ENCODE peak calls at places on chromosome 14, in six cellular contexts. One of them, this sample, is unnamed.

GRCh38 chr14:74955229-74955999 is at the start of gene PGF:
- DNase-seq in sigmoid colon: peak
- DNase-seq in coronary artery: no peak
- DNase-seq in body of pancreas: peak
- DNase-seq in CD4-positive, alpha-beta memory T cell: peak
- DNase-seq in psoas muscle: peak
- DNase-seq in this sample: peak

GRCh38 chr14:63030113-63030512 is 15.1 kb downstream of the KCNH5 start:
- DNase-seq in body of pancreas: no peak
- DNase-seq in sigmoid colon: no peak
- DNase-seq in coronary artery: no peak
- DNase-seq in psoas muscle: no peak
- DNase-seq in CD4-positive, alpha-beta memory T cell: no peak
- DNase-seq in this sample: no peak

GRCh38 chr14:89343356-89343755 is 73.7 kb downstream of the FOXN3 start:
- DNase-seq in coronary artery: no peak
- DNase-seq in CD4-positive, alpha-beta memory T cell: no peak
- DNase-seq in body of pancreas: no peak
- DNase-seq in psoas muscle: no peak
- DNase-seq in sigmoid colon: no peak
- DNase-seq in this sample: no peak

GRCh38 chr14:81400852-81401251 is 728 bp upstream of the STON2 start:
- DNase-seq in psoas muscle: peak
- DNase-seq in CD4-positive, alpha-beta memory T cell: no peak
- DNase-seq in sigmoid colon: peak
- DNase-seq in body of pancreas: peak
- DNase-seq in coronary artery: no peak
- DNase-seq in this sample: no peak

GRCh38 chr14:80212025-80212402 is 710 bp upstream of the DIO2 start:
- DNase-seq in sigmoid colon: no peak
- DNase-seq in psoas muscle: no peak
- DNase-seq in coronary artery: no peak
- DNase-seq in body of pancreas: no peak
- DNase-seq in CD4-positive, alpha-beta memory T cell: no peak
- DNase-seq in this sample: no peak

GRCh38 chr14:64715628-64716412 is 11.6 kb downstream of the PLEKHG3 start:
- DNase-seq in psoas muscle: no peak
- DNase-seq in CD4-positive, alpha-beta memory T cell: no peak
- DNase-seq in sigmoid colon: peak
- DNase-seq in coronary artery: peak
- DNase-seq in body of pancreas: peak
- DNase-seq in this sample: no peak

GRCh38 chr14:104374718-104375080 is 204.9 kb upstream of the C14orf180 start:
- DNase-seq in CD4-positive, alpha-beta memory T cell: no peak
- DNase-seq in psoas muscle: no peak
- DNase-seq in body of pancreas: no peak
- DNase-seq in sigmoid colon: no peak
- DNase-seq in coronary artery: no peak
- DNase-seq in this sample: no peak

GRCh38 chr14:51981218-51981854 is 8.0 kb upstream of the RTRAF start:
- DNase-seq in coronary artery: no peak
- DNase-seq in psoas muscle: no peak
- DNase-seq in CD4-positive, alpha-beta memory T cell: no peak
- DNase-seq in body of pancreas: no peak
- DNase-seq in sigmoid colon: no peak
- DNase-seq in this sample: no peak

GRCh38 chr14:105247026-105247425 is 1.3 kb upstream of the BTBD6 start:
- DNase-seq in CD4-positive, alpha-beta memory T cell: no peak
- DNase-seq in body of pancreas: no peak
- DNase-seq in coronary artery: no peak
- DNase-seq in sigmoid colon: no peak
- DNase-seq in psoas muscle: no peak
- DNase-seq in this sample: no peak

GRCh38 chr14:65926504-65926903 is 514.0 kb downstream of the FUT8 start:
- DNase-seq in sigmoid colon: no peak
- DNase-seq in CD4-positive, alpha-beta memory T cell: no peak
- DNase-seq in coronary artery: no peak
- DNase-seq in body of pancreas: no peak
- DNase-seq in psoas muscle: no peak
- DNase-seq in this sample: no peak

GRCh38 chr14:65791551-65791981 is 379.0 kb downstream of the FUT8 start:
- DNase-seq in sigmoid colon: no peak
- DNase-seq in psoas muscle: no peak
- DNase-seq in body of pancreas: no peak
- DNase-seq in CD4-positive, alpha-beta memory T cell: peak
- DNase-seq in coronary artery: no peak
- DNase-seq in this sample: no peak

GRCh38 chr14:69244946-69245345 is 15.0 kb upstream of the GALNT16 start:
- DNase-seq in sigmoid colon: no peak
- DNase-seq in coronary artery: no peak
- DNase-seq in CD4-positive, alpha-beta memory T cell: no peak
- DNase-seq in body of pancreas: no peak
- DNase-seq in psoas muscle: no peak
- DNase-seq in this sample: no peak

GRCh38 chr14:52380294-52380693 is 66.2 kb downstream of the PTGER2 start:
- DNase-seq in psoas muscle: no peak
- DNase-seq in sigmoid colon: no peak
- DNase-seq in CD4-positive, alpha-beta memory T cell: no peak
- DNase-seq in coronary artery: no peak
- DNase-seq in body of pancreas: no peak
- DNase-seq in this sample: no peak

GRCh38 chr14:91870001-91870400 is 2.7 kb upstream of the TC2N start:
- DNase-seq in CD4-positive, alpha-beta memory T cell: peak
- DNase-seq in psoas muscle: no peak
- DNase-seq in body of pancreas: peak
- DNase-seq in sigmoid colon: no peak
- DNase-seq in coronary artery: no peak
- DNase-seq in this sample: no peak

GRCh38 chr14:44149597-44149996 is 357.5 kb downstream of the FSCB start:
- DNase-seq in CD4-positive, alpha-beta memory T cell: no peak
- DNase-seq in coronary artery: no peak
- DNase-seq in psoas muscle: no peak
- DNase-seq in body of pancreas: no peak
- DNase-seq in sigmoid colon: no peak
- DNase-seq in this sample: no peak

GRCh38 chr14:100838493-100839440 is 12.8 kb downstream of the MEG3 start:
- DNase-seq in sigmoid colon: no peak
- DNase-seq in coronary artery: no peak
- DNase-seq in CD4-positive, alpha-beta memory T cell: no peak
- DNase-seq in body of pancreas: no peak
- DNase-seq in psoas muscle: no peak
- DNase-seq in this sample: no peak

GRCh38 chr14:55540847-55541773 is 38.9 kb upstream of the KTN1 start:
- DNase-seq in CD4-positive, alpha-beta memory T cell: no peak
- DNase-seq in sigmoid colon: no peak
- DNase-seq in psoas muscle: no peak
- DNase-seq in body of pancreas: no peak
- DNase-seq in coronary artery: no peak
- DNase-seq in this sample: no peak

GRCh38 chr14:104437703-104438102 is 141.9 kb upstream of the C14orf180 start:
- DNase-seq in psoas muscle: no peak
- DNase-seq in coronary artery: no peak
- DNase-seq in CD4-positive, alpha-beta memory T cell: no peak
- DNase-seq in body of pancreas: no peak
- DNase-seq in sigmoid colon: no peak
- DNase-seq in this sample: peak

GRCh38 chr14:60553855-60554254 is 44.9 kb downstream of the SIX6 start:
- DNase-seq in coronary artery: no peak
- DNase-seq in sigmoid colon: no peak
- DNase-seq in body of pancreas: no peak
- DNase-seq in psoas muscle: no peak
- DNase-seq in CD4-positive, alpha-beta memory T cell: no peak
- DNase-seq in this sample: no peak

GRCh38 chr14:99077844-99078236 is 194.2 kb downstream of the BCL11B start:
- DNase-seq in coronary artery: no peak
- DNase-seq in CD4-positive, alpha-beta memory T cell: no peak
- DNase-seq in body of pancreas: no peak
- DNase-seq in psoas muscle: no peak
- DNase-seq in sigmoid colon: no peak
- DNase-seq in this sample: no peak

GRCh38 chr14:52077261-52077984 is 8.6 kb upstream of the NID2 start:
- DNase-seq in body of pancreas: no peak
- DNase-seq in sigmoid colon: no peak
- DNase-seq in psoas muscle: no peak
- DNase-seq in CD4-positive, alpha-beta memory T cell: no peak
- DNase-seq in coronary artery: no peak
- DNase-seq in this sample: no peak

GRCh38 chr14:105888784-105889665 is 362.6 kb downstream of the TMEM121 start:
- DNase-seq in coronary artery: peak
- DNase-seq in body of pancreas: peak
- DNase-seq in psoas muscle: peak
- DNase-seq in sigmoid colon: peak
- DNase-seq in CD4-positive, alpha-beta memory T cell: no peak
- DNase-seq in this sample: peak

GRCh38 chr14:73786942-73787759 is 64.5 kb upstream of the PTGR2 start:
- DNase-seq in CD4-positive, alpha-beta memory T cell: peak
- DNase-seq in psoas muscle: peak
- DNase-seq in body of pancreas: peak
- DNase-seq in coronary artery: peak
- DNase-seq in sigmoid colon: peak
- DNase-seq in this sample: peak

GRCh38 chr14:64970776-64971451 is 1.2 kb downstream of the RAB15 start:
- DNase-seq in sigmoid colon: no peak
- DNase-seq in CD4-positive, alpha-beta memory T cell: no peak
- DNase-seq in psoas muscle: no peak
- DNase-seq in coronary artery: no peak
- DNase-seq in body of pancreas: no peak
- DNase-seq in this sample: peak

GRCh38 chr14:24275524-24276139 is 4.2 kb upstream of the RABGGTA start:
- DNase-seq in CD4-positive, alpha-beta memory T cell: no peak
- DNase-seq in psoas muscle: no peak
- DNase-seq in sigmoid colon: no peak
- DNase-seq in body of pancreas: peak
- DNase-seq in coronary artery: no peak
- DNase-seq in this sample: no peak

GRCh38 chr14:24271834-24272263 is 452 bp upstream of the RABGGTA start:
- DNase-seq in coronary artery: no peak
- DNase-seq in sigmoid colon: no peak
- DNase-seq in psoas muscle: no peak
- DNase-seq in CD4-positive, alpha-beta memory T cell: no peak
- DNase-seq in body of pancreas: no peak
- DNase-seq in this sample: no peak

GRCh38 chr14:24272442-24272841 is 1.0 kb upstream of the RABGGTA start:
- DNase-seq in psoas muscle: no peak
- DNase-seq in sigmoid colon: no peak
- DNase-seq in coronary artery: no peak
- DNase-seq in CD4-positive, alpha-beta memory T cell: no peak
- DNase-seq in body of pancreas: no peak
- DNase-seq in this sample: no peak

GRCh38 chr14:24274101-24274543 is 2.7 kb upstream of the RABGGTA start:
- DNase-seq in psoas muscle: no peak
- DNase-seq in CD4-positive, alpha-beta memory T cell: peak
- DNase-seq in sigmoid colon: no peak
- DNase-seq in coronary artery: no peak
- DNase-seq in body of pancreas: peak
- DNase-seq in this sample: no peak

GRCh38 chr14:24273422-24273998 is 2.1 kb upstream of the RABGGTA start:
- DNase-seq in coronary artery: no peak
- DNase-seq in sigmoid colon: no peak
- DNase-seq in psoas muscle: no peak
- DNase-seq in body of pancreas: peak
- DNase-seq in CD4-positive, alpha-beta memory T cell: no peak
- DNase-seq in this sample: no peak
- H3K27ac ChIP-seq in coronary artery: no peak
- H3K27ac ChIP-seq in sigmoid colon: no peak
- H3K27ac ChIP-seq in psoas muscle: no peak
- H3K27ac ChIP-seq in body of pancreas: peak
- H3K27ac ChIP-seq in CD4-positive, alpha-beta memory T cell: peak
- H3K27ac ChIP-seq in this sample: peak

GRCh38 chr14:23667134-23667533 is 31.0 kb downstream of the DHRS2 start:
- DNase-seq in CD4-positive, alpha-beta memory T cell: no peak
- DNase-seq in coronary artery: no peak
- DNase-seq in sigmoid colon: no peak
- DNase-seq in psoas muscle: no peak
- DNase-seq in body of pancreas: no peak
- DNase-seq in this sample: no peak
- H3K27ac ChIP-seq in CD4-positive, alpha-beta memory T cell: no peak
- H3K27ac ChIP-seq in coronary artery: no peak
- H3K27ac ChIP-seq in sigmoid colon: no peak
- H3K27ac ChIP-seq in psoas muscle: no peak
- H3K27ac ChIP-seq in body of pancreas: no peak
- H3K27ac ChIP-seq in this sample: no peak

GRCh38 chr14:57714487-57714899 is 151.4 kb downstream of the SLC35F4 start:
- DNase-seq in body of pancreas: no peak
- DNase-seq in sigmoid colon: no peak
- DNase-seq in psoas muscle: no peak
- DNase-seq in coronary artery: no peak
- DNase-seq in CD4-positive, alpha-beta memory T cell: no peak
- DNase-seq in this sample: no peak

GRCh38 chr14:57712698-57713097 is 153.2 kb downstream of the SLC35F4 start:
- DNase-seq in CD4-positive, alpha-beta memory T cell: no peak
- DNase-seq in sigmoid colon: no peak
- DNase-seq in psoas muscle: no peak
- DNase-seq in body of pancreas: no peak
- DNase-seq in coronary artery: no peak
- DNase-seq in this sample: no peak

GRCh38 chr14:57707219-57707618 is 158.7 kb downstream of the SLC35F4 start:
- DNase-seq in sigmoid colon: no peak
- DNase-seq in coronary artery: no peak
- DNase-seq in body of pancreas: no peak
- DNase-seq in CD4-positive, alpha-beta memory T cell: no peak
- DNase-seq in psoas muscle: no peak
- DNase-seq in this sample: no peak

GRCh38 chr14:57712101-57712500 is 153.8 kb downstream of the SLC35F4 start:
- DNase-seq in coronary artery: no peak
- DNase-seq in psoas muscle: no peak
- DNase-seq in sigmoid colon: no peak
- DNase-seq in CD4-positive, alpha-beta memory T cell: no peak
- DNase-seq in body of pancreas: no peak
- DNase-seq in this sample: no peak

GRCh38 chr14:57709909-57710308 is 156.0 kb downstream of the SLC35F4 start:
- DNase-seq in CD4-positive, alpha-beta memory T cell: no peak
- DNase-seq in psoas muscle: no peak
- DNase-seq in body of pancreas: no peak
- DNase-seq in coronary artery: no peak
- DNase-seq in sigmoid colon: no peak
- DNase-seq in this sample: no peak
- H3K27ac ChIP-seq in CD4-positive, alpha-beta memory T cell: no peak
- H3K27ac ChIP-seq in psoas muscle: no peak
- H3K27ac ChIP-seq in body of pancreas: no peak
- H3K27ac ChIP-seq in coronary artery: no peak
- H3K27ac ChIP-seq in sigmoid colon: no peak
- H3K27ac ChIP-seq in this sample: no peak

GRCh38 chr14:95174184-95174804 is 17.0 kb upstream of the DICER1 start:
- DNase-seq in psoas muscle: no peak
- DNase-seq in body of pancreas: no peak
- DNase-seq in CD4-positive, alpha-beta memory T cell: no peak
- DNase-seq in sigmoid colon: no peak
- DNase-seq in coronary artery: peak
- DNase-seq in this sample: no peak
- H3K27ac ChIP-seq in psoas muscle: no peak
- H3K27ac ChIP-seq in body of pancreas: no peak
- H3K27ac ChIP-seq in CD4-positive, alpha-beta memory T cell: no peak
- H3K27ac ChIP-seq in sigmoid colon: no peak
- H3K27ac ChIP-seq in coronary artery: no peak
- H3K27ac ChIP-seq in this sample: no peak

GRCh38 chr14:34098985-34099349 is 148.1 kb upstream of the EGLN3 start:
- DNase-seq in sigmoid colon: no peak
- DNase-seq in body of pancreas: no peak
- DNase-seq in coronary artery: no peak
- DNase-seq in CD4-positive, alpha-beta memory T cell: no peak
- DNase-seq in psoas muscle: no peak
- DNase-seq in this sample: no peak
- H3K27ac ChIP-seq in sigmoid colon: no peak
- H3K27ac ChIP-seq in body of pancreas: no peak
- H3K27ac ChIP-seq in coronary artery: no peak
- H3K27ac ChIP-seq in CD4-positive, alpha-beta memory T cell: no peak
- H3K27ac ChIP-seq in psoas muscle: no peak
- H3K27ac ChIP-seq in this sample: no peak